ENCODE peak calls at places on chromosome 19, in eight cellular contexts. T, G, S, D, C, E, B and Q are unnamed samples.

GRCh38 chr19:48059331-48059730 is 15.5 kb upstream of the CABP5 start:
- DNase-seq in T (no peak), G (no peak), S (no peak), D (no peak), C (no peak), E (no peak), B (no peak), Q (no peak)

GRCh38 chr19:14381689-14382474 is 638 bp downstream of the ADGRE5 start:
- DNase-seq in T (no peak), G (peak; percentile 68), S (peak; percentile 61), D (no peak), C (peak; percentile 65), E (peak; percentile 57), B (no peak), Q (peak; percentile 90)

GRCh38 chr19:18736415-18737336 is 53.2 kb downstream of the CRTC1 start:
- DNase-seq in T (no peak), G (peak; percentile 82), S (no peak), D (no peak), C (no peak), E (no peak), B (no peak), Q (no peak)

GRCh38 chr19:43101950-43102349 is 19.4 kb upstream of the PSG2 start:
- DNase-seq in T (no peak), G (no peak), S (no peak), D (no peak), C (no peak), E (no peak), B (no peak), Q (no peak)

GRCh38 chr19:29115181-29115580 is 97.8 kb downstream of the UQCRFS1 start:
- DNase-seq in T (no peak), G (no peak), S (no peak), D (no peak), C (no peak), E (no peak), B (no peak), Q (no peak)

GRCh38 chr19:1945899-1946298 is 4.9 kb downstream of the CSNK1G2 start:
- DNase-seq in T (no peak), G (no peak), S (peak; percentile 25), D (no peak), C (peak; percentile 51), E (no peak), B (no peak), Q (no peak)

GRCh38 chr19:17089238-17089637 is 13.7 kb downstream of the MYO9B start:
- DNase-seq in T (no peak), G (no peak), S (peak; percentile 37), D (no peak), C (no peak), E (no peak), B (no peak), Q (no peak)

GRCh38 chr19:16259385-16260159 is 61.9 kb downstream of the AP1M1 start:
- DNase-seq in T (no peak), G (no peak), S (no peak), D (no peak), C (no peak), E (no peak), B (no peak), Q (no peak)

GRCh38 chr19:6125571-6125989 is 9.9 kb upstream of the ACSBG2 start:
- DNase-seq in T (peak; percentile 48), G (peak; percentile 41), S (peak; percentile 83), D (peak; percentile 53), C (peak; percentile 45), E (peak; percentile 47), B (no peak), Q (peak; percentile 70)

GRCh38 chr19:19224852-19225494 is 13.2 kb downstream of the NCAN start:
- DNase-seq in T (no peak), G (peak; percentile 74), S (peak; percentile 61), D (no peak), C (peak; percentile 58), E (peak; percentile 67), B (no peak), Q (peak; percentile 79)

GRCh38 chr19:45577111-45577905 is 7.3 kb downstream of the OPA3 start:
- DNase-seq in T (no peak), G (peak; percentile 63), S (peak; percentile 87), D (no peak), C (peak; percentile 57), E (no peak), B (no peak), Q (no peak)

GRCh38 chr19:55069137-55069858 is 6.3 kb upstream of the RDH13 start:
- DNase-seq in T (no peak), G (peak; percentile 67), S (peak; percentile 26), D (no peak), C (peak; percentile 54), E (no peak), B (no peak), Q (no peak)

GRCh38 chr19:44947041-44947581 is 1.3 kb downstream of the APOC2 start:
- DNase-seq in T (no peak), G (no peak), S (no peak), D (no peak), C (no peak), E (no peak), B (no peak), Q (no peak)

GRCh38 chr19:47315125-47315821 is 5.6 kb downstream of the C5AR1 start:
- DNase-seq in T (no peak), G (no peak), S (peak; percentile 97), D (no peak), C (peak; percentile 60), E (no peak), B (peak; percentile 37), Q (no peak)

GRCh38 chr19:40530091-40530901 is 46.4 kb upstream of the SHKBP1 start:
- DNase-seq in T (no peak), G (peak; percentile 56), S (no peak), D (peak; percentile 7), C (no peak), E (peak; percentile 5), B (no peak), Q (no peak)

GRCh38 chr19:14916848-14917247 is 24.4 kb upstream of the OR7C2 start:
- DNase-seq in T (no peak), G (no peak), S (no peak), D (no peak), C (no peak), E (no peak), B (no peak), Q (no peak)

GRCh38 chr19:2977686-2978466 is 512 bp downstream of the TLE6 start:
- DNase-seq in T (no peak), G (peak; percentile 61), S (no peak), D (no peak), C (no peak), E (no peak), B (no peak), Q (no peak)